ENCODE peak calls at places on chromosomes 13 and 19, in four cellular contexts. H is H9, L is mesendoderm, I is IMR-90. Z is an unnamed sample.

GRCh38 chr19:883661-884211 is 9.3 kb downstream of the MED16 start:
- DNase-seq in H (peak), I (no peak), L (peak), Z (no peak)

GRCh38 chr19:7489609-7490044 is 792 bp upstream of the PEX11G start:
- DNase-seq in L (peak), H (no peak), I (no peak), Z (no peak)

GRCh38 chr13:23320926-23321533 is 112.5 kb downstream of the SACS start:
- DNase-seq in L (no peak), H (no peak), I (no peak), Z (no peak)

GRCh38 chr13:113608967-113609533 is 24.5 kb downstream of the TFDP1 start:
- DNase-seq in I (no peak), L (no peak), H (no peak), Z (no peak)

GRCh38 chr19:37012093-37012745 is 66.0 kb upstream of the ZNF420 start:
- DNase-seq in L (no peak), I (no peak), H (no peak), Z (no peak)

GRCh38 chr13:80171096-80171495 is 169.8 kb downstream of the SPRY2 start:
- DNase-seq in I (no peak), L (no peak), H (no peak), Z (no peak)

GRCh38 chr13:51122868-51123267 is 11.8 kb upstream of the C13orf42 start:
- DNase-seq in H (no peak), L (peak), I (no peak), Z (no peak)

GRCh38 chr19:42066075-42066754 is 3.8 kb downstream of the GRIK5 start:
- DNase-seq in I (peak), H (peak), L (peak), Z (peak)

GRCh38 chr19:46384396-46384795 is 29.0 kb downstream of the CCDC8 start:
- DNase-seq in L (no peak), H (peak), I (no peak), Z (no peak)

GRCh38 chr19:4284974-4285373 is 5.9 kb downstream of the SHD start:
- DNase-seq in L (no peak), H (no peak), I (no peak), Z (no peak)

GRCh38 chr13:94073006-94073744 is 406.3 kb downstream of the DCT start:
- DNase-seq in H (no peak), L (no peak), I (peak), Z (no peak)

GRCh38 chr13:44815507-44816074 is 173.7 kb downstream of the NUFIP1 start:
- DNase-seq in L (peak), H (peak), I (peak), Z (peak)

GRCh38 chr19:10517760-10518443 is 655 bp upstream of the S1PR5 start:
- DNase-seq in I (peak), L (peak), H (peak), Z (peak)

GRCh38 chr13:30618186-30618937 is 642 bp downstream of the USPL1 start:
- DNase-seq in I (no peak), L (no peak), H (no peak), Z (no peak)

GRCh38 chr13:85632526-85633215 is 166.5 kb downstream of the SLITRK6 start:
- DNase-seq in I (no peak), L (no peak), H (no peak), Z (no peak)

GRCh38 chr13:110644892-110645521 is 29.7 kb downstream of the NAXD start:
- DNase-seq in H (peak), I (peak), L (peak), Z (peak)

GRCh38 chr19:54231077-54231931 is 8.5 kb upstream of the LILRB3 start:
- DNase-seq in H (peak), L (peak), I (peak), Z (peak)

GRCh38 chr13:108917581-108917980 is 288.2 kb downstream of the MYO16 start:
- DNase-seq in H (no peak), I (peak), L (no peak), Z (no peak)

GRCh38 chr19:38452430-38453366 is 19.2 kb downstream of the RYR1 start:
- DNase-seq in I (no peak), L (peak), H (peak), Z (peak)

GRCh38 chr19:40858109-40858508 is 7.9 kb upstream of the CYP2A6 start:
- DNase-seq in H (no peak), I (no peak), L (peak), Z (no peak)

GRCh38 chr19:40223135-40223822 is 3.2 kb downstream of the CCNP start:
- DNase-seq in H (peak), I (no peak), L (peak), Z (peak)

DNA sequence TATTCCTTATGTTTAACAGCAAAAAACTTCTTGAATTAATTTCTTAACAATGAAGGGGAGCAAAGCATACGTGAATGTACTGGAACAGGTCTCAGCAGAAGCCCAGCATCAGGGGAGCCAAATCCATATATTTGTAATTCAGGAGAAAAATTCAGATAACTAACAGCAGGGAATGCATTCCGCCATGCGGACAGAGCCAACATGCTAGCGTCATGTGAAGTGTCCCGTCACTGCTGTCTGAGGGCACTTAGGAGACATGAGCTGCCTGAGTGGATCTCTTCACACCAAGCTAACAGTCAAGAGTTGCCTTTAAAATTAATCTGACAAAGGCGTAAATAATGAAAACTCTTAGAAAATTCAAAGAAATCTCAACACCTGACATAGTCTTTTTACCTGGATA is 6.4 kb downstream of the AMER2 start:
- DNase-seq in H (no peak), I (no peak), L (peak), Z (no peak)
- H4K5ac ChIP-seq in H (no peak), I (no peak), L (no peak), Z (no peak)

DNA sequence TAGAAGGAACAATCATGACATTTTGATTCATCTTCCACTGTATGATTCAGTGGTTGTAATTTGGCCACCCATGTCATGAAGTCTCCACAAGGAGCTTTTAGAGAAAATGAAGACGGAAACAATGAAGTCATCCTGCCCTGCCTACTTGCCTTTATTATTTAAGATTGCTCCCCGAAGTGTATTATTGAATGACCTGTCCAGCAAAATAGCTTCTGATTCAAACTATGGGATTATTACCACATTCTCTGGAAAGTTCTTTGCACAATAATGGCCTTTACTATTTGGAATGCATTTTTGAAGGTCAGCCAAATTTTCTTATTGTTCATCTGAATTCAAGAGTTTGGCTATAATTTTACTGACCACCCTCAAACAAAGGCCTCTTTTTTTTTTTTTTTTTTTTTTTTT is 77.8 kb upstream of the RFC3 start:
- DNase-seq in H (no peak), I (peak), L (no peak), Z (no peak)
- H4K5ac ChIP-seq in H (no peak), I (no peak), L (no peak), Z (no peak)

GRCh38 chr13:70125693-70126092 is 17.4 kb upstream of the KLHL1 start:
- DNase-seq in L (peak), I (no peak), H (peak), Z (peak)
- H4K5ac ChIP-seq in L (no peak), I (no peak), H (no peak), Z (no peak)

GRCh38 chr13:66037096-66037495 is 1193.0 kb downstream of the PCDH9 start:
- DNase-seq in I (no peak), L (no peak), H (no peak), Z (no peak)

GRCh38 chr13:66036024-66036614 is 1194.0 kb downstream of the PCDH9 start:
- DNase-seq in I (peak), L (peak), H (no peak), Z (no peak)

GRCh38 chr13:66040506-66040905 is 1189.6 kb downstream of the PCDH9 start:
- DNase-seq in L (no peak), I (no peak), H (no peak), Z (no peak)
- H4K5ac ChIP-seq in L (no peak), I (no peak), H (no peak), Z (no peak)

DNA sequence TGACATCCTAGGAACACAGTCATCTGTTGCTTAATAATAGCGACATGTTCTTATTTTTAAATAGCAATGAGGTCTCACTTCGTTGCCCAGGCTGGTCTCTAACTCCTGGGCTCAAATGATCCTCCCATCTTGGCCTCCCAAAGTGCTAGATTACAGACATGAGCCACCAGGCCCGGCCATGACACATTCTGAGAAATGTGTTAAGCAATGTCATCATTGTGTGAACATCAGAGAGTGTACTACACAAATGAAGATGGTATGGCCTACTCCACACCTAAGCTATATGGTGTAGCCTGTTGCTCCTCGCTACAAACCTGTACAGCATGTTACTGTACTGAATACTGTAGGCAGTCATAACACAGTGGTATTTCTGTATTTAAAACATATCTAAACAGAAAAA is 24.6 kb upstream of the GARRE1 start:
- DNase-seq in L (no peak), I (no peak), H (no peak), Z (no peak)
- H4K5ac ChIP-seq in L (no peak), I (no peak), H (no peak), Z (no peak)

DNA sequence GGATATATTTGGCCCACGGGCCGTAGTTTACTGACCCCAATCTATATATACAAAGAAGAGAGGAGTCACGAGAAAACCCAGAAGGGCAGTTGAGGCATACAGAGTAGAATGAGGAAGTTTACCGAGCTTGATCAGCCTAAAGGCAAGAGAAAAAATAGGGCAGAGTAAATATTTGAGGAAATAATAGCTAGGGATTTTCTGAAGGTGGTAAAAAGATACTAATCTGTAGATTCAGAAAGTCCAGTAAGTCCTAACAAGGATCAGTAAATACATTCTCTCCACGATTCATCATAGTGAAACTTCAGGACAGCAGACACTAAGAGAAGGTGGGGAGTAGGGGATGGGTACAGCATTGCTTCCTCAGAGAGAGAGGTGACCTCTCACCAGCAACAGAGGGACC is 248.1 kb downstream of the ATP8A2 start:
- DNase-seq in L (no peak), I (no peak), H (no peak), Z (no peak)
- H4K5ac ChIP-seq in L (no peak), I (no peak), H (no peak), Z (no peak)

DNA sequence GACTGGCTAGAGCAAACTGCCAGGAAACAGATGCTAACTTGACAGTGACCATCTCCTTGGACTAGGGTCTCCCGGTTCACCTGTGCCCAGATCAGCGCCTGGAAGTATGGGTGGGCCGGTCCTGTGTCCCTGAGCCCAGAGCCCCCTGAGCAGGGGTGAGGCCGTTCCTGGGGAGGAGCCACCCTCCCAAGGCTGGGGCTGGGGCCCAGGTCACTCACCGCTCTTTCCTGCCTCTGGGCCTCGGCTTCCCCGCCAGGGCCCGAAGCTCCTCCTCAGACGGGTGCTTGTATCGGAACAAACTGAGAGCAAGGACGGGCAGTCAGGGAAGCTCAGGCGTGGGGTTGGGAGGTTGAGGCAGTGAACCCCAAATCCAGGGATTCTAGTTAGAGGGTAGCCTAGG is 5.4 kb downstream of the TMEM161A start:
- DNase-seq in I (no peak), H (no peak), L (no peak), Z (no peak)
- H4K5ac ChIP-seq in I (no peak), H (no peak), L (no peak), Z (no peak)

DNA sequence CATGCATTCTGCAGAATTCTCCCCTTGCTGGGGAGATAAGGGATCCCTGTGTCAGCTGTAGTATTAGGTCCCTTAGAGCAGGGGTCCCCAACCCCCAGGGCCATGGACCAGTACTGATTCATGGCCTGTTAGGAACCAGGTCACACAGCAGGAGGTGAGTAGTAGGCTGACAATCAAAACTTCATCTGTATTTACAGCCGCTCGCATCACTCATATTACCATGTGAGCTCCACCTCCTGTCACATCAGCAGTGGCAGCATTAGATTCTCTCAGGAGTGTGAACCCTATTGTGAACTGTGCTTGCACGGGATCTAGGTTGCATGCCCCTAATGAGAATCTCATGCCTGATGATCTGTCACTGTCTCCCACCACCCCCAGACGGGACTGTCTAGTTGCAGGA is 37.9 kb downstream of the CPAMD8 start:
- DNase-seq in L (no peak), I (no peak), H (no peak), Z (no peak)
- H4K5ac ChIP-seq in L (no peak), I (no peak), H (no peak), Z (no peak)

Z was measured in H1.